ENCODE peak calls at places on chromosome 6, in four cellular contexts. Q, N, G and E are unnamed samples. For H3K4me1 and H3K36me3, the result is how much of the 10 kb centered on the place peaks cover.

GRCh38 chr6:61586934-61587537 is 699.0 kb downstream of the KHDRBS2 start:
- DNase-seq in Q (no peak), N (no peak), G (no peak), E (no peak)

GRCh38 chr6:106922626-106923025 is 51.9 kb downstream of the CD24 start:
- DNase-seq in Q (no peak), N (no peak), G (no peak), E (no peak)

GRCh38 chr6:142482973-142483372 is 181.2 kb downstream of the ADGRG6 start:
- DNase-seq in Q (no peak), N (no peak), G (peak), E (no peak)

GRCh38 chr6:7145269-7146078 is 37.7 kb downstream of the RREB1 start:
- DNase-seq in Q (no peak), N (no peak), G (no peak), E (no peak)

GRCh38 chr6:88535296-88535695 is 369.1 kb upstream of the CNR1 start:
- DNase-seq in Q (no peak), N (no peak), G (no peak), E (no peak)

GRCh38 chr6:53715434-53715833 is 49.9 kb upstream of the KLHL31 start:
- DNase-seq in Q (no peak), N (no peak), G (no peak), E (no peak)

GRCh38 chr6:33958863-33959651 is 155.3 kb upstream of the MLN start:
- DNase-seq in Q (no peak), N (no peak), G (no peak), E (no peak)

GRCh38 chr6:71410164-71410566 is 121.6 kb downstream of the OGFRL1 start:
- DNase-seq in Q (no peak), N (peak), G (no peak), E (no peak)

GRCh38 chr6:129351807-129352206 is 358.2 kb downstream of the ARHGAP18 start:
- DNase-seq in Q (no peak), N (no peak), G (no peak), E (no peak)

GRCh38 chr6:133895573-133896343 is 6.8 kb downstream of the TCF21 start:
- DNase-seq in Q (no peak), N (no peak), G (peak), E (no peak)

GRCh38 chr6:32123681-32124080 is 4.4 kb downstream of the ATF6B start:
- DNase-seq in Q (no peak), N (no peak), G (no peak), E (no peak)

GRCh38 chr6:7156666-7157278 is 49.0 kb downstream of the RREB1 start:
- DNase-seq in Q (no peak), N (no peak), G (peak), E (no peak)

GRCh38 chr6:57180596-57180995 is 8.5 kb downstream of the BAG2 start:
- DNase-seq in Q (no peak), N (no peak), G (no peak), E (no peak)

GRCh38 chr6:3771407-3772011 is 20.0 kb upstream of the PXDC1 start:
- DNase-seq in Q (no peak), N (no peak), G (no peak), E (no peak)

GRCh38 chr6:162178666-162179065 is 548.9 kb downstream of the PRKN start:
- DNase-seq in Q (no peak), N (no peak), G (no peak), E (no peak)

GRCh38 chr6:168184701-168185100 is 105.7 kb upstream of the FRMD1 start:
- DNase-seq in Q (no peak), N (no peak), G (no peak), E (no peak)

GRCh38 chr6:1736346-1737105 is 126.8 kb downstream of the FOXC1 start:
- DNase-seq in Q (no peak), N (no peak), G (no peak), E (no peak)

GRCh38 chr6:121647905-121648304 is 212.5 kb downstream of the GJA1 start:
- DNase-seq in Q (no peak), N (no peak), G (peak), E (no peak)

GRCh38 chr6:119454694-119455093 is 105.1 kb upstream of the MAN1A1 start:
- DNase-seq in Q (no peak), N (no peak), G (peak), E (no peak)

GRCh38 chr6:35259946-35260626 is 551 bp downstream of the ZNF76 start:
- DNase-seq in Q (peak), N (peak), G (peak), E (peak)

GRCh38 chr6:1423578-1423977 is 34.2 kb downstream of the FOXF2 start:
- DNase-seq in Q (no peak), N (no peak), G (no peak), E (no peak)

GRCh38 chr6:117072134-117072533 is 193.2 kb upstream of the VGLL2 start:
- DNase-seq in Q (no peak), N (no peak), G (no peak), E (no peak)

GRCh38 chr6:106106276-106107042 is 20.3 kb downstream of the PRDM1 start:
- DNase-seq in Q (no peak), N (no peak), G (no peak), E (no peak)

GRCh38 chr6:94323853-94324252 is 904.5 kb upstream of the EPHA7 start:
- DNase-seq in Q (no peak), N (no peak), G (no peak), E (no peak)

GRCh38 chr6:75449625-75450206 is 43.9 kb downstream of the FILIP1 start:
- DNase-seq in Q (no peak), N (no peak), G (peak), E (no peak)

GRCh38 chr6:101683884-101684283 is 290.4 kb downstream of the GRIK2 start:
- DNase-seq in Q (no peak), N (no peak), G (no peak), E (no peak)

GRCh38 chr6:113909224-113909856 is 52.2 kb downstream of the MARCKS start:
- DNase-seq in Q (no peak), N (peak), G (peak), E (peak)

GRCh38 chr6:17280552-17281090 is 540 bp upstream of the RBM24 start:
- DNase-seq in Q (no peak), N (no peak), G (peak), E (peak)

GRCh38 chr6:139539852-139540251 is 165.4 kb upstream of the CITED2 start:
- DNase-seq in Q (no peak), N (no peak), G (peak), E (no peak)

GRCh38 chr6:91127752-91128151 is 540.9 kb upstream of the MAP3K7 start:
- DNase-seq in Q (no peak), N (no peak), G (no peak), E (no peak)

GRCh38 chr6:106315765-106316375 is 9.7 kb downstream of the ATG5 start:
- DNase-seq in Q (no peak), N (no peak), G (no peak), E (no peak)

GRCh38 chr6:151675746-151676459 is 131.6 kb upstream of the ESR1 start:
- DNase-seq in Q (no peak), N (peak), G (peak), E (peak)

GRCh38 chr6:100881707-100882040 is 545 bp upstream of the ASCC3 start:
- DNase-seq in Q (no peak), N (no peak), G (peak), E (no peak)

GRCh38 chr6:118542184-118542952 is 5.7 kb upstream of the PLN start:
- DNase-seq in Q (no peak), N (no peak), G (peak), E (no peak)

GRCh38 chr6:20630617-20631448 is 96.6 kb downstream of the CDKAL1 start:
- DNase-seq in Q (no peak), N (no peak), G (no peak), E (no peak)

GRCh38 chr6:15073344-15073789 is 172.5 kb upstream of the JARID2 start:
- DNase-seq in Q (no peak), N (no peak), G (peak), E (no peak)

DNA sequence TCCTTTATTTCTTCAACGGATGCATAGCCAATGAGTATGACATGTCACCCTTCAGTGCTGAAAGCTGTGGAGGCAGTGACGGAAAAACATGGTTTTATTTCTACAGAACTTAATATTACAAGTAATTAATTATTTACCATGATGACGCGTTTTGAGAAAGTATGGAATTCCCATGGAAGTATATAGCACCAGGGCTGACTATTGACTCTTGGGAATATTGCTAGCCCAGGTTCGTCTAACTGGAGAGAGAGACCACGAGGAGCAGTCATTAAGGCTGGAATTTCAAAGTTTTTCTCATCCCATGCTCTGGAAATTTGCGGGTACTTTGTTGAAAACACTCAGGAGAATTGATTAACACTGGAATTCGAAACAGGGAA is 155.2 kb upstream of the PRSS16 start:
- DNase-seq in Q (no peak), N (no peak), G (no peak), E (no peak)
- H3K4me3 ChIP-seq in Q (peak), N (peak), G (peak), E (peak)

DNA sequence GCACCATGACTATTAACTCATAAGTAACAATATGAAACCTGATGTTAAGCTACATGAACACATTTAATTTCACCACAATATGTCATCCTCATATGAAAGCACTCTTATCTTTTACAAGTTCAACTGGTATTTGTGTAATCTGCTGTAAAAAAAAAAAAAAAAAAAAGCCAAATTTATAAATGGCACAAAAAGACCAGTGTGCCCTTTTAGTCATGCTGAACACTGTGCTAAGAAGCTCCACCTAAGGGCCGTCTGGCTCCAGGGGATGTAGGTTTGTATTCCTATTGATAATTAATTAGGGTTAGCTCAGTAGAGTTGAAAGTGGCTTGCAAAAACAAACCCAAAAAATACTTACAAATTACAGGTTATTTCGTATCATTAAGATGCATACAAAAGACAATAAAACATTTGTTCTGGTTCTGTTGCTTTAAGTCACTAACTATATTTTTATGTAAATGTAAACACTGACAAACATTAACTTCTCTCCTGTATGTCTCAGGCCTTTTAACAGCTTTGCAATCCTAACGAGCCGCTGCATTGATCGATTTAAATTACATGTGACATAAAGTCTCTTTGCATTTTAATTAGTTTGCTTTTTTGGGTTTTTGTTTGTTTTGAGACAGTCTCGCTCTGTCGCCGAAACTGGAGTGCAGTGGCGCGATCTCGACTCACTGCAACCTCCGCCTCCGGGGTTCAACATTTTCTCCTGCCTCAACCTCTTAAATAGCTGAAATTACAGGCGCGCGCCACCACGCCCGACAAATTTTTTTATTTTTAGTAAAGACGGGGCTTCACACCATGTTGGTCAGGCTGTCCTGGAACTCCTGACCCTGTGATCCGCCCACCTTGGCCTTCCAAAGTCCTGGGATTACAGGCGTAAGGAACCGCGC is 110.8 kb downstream of the HFE start:
- DNase-seq in Q (no peak), N (peak), G (peak), E (peak)
- H3K4me1 ChIP-seq in Q (under half), N (under half), G (under half), E (under half)

DNA sequence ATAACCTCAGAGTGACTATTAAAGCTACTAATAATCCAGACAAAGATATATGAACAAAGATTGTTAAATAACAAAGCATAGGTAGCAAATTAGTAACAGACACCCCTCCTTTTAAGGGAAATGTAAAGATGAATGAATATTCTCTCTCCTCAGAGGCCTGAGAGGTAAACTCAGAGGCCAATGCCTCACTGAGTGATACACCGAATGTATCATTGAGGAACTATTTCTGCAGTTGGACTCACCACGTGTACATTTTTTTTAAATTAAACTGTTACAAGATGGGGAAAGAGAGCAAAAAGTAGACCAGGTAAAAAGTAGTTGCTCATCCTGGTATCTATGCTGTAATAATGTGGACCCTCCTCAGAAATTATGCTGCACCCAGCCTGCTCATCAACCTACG is 72.3 kb upstream of the IPCEF1 start:
- DNase-seq in Q (no peak), N (no peak), G (peak), E (no peak)
- H3K36me3 ChIP-seq in Q (under half), N (under half), G (under half), E (under half)

GRCh38 chr6:157222201-157222981 is 100.9 kb downstream of the TMEM242 start:
- DNase-seq in Q (no peak), N (peak), G (no peak), E (peak)
- H3K4me3 ChIP-seq in Q (no peak), N (no peak), G (no peak), E (no peak)